ENCODE peak calls at places on chromosome 19, in five cellular contexts. F is H9, B is heart right ventricle, V is lung microvascular endothelial cell, L is left kidney. A is an unnamed sample.

GRCh38 chr19:6952956-6953355 is 65.6 kb downstream of the ADGRE1 start:
- DNase-seq in F (no peak), B (no peak), V (no peak), L (no peak), A (no peak)

GRCh38 chr19:41872384-41872774 is 4.7 kb upstream of the CD79A start:
- DNase-seq in F (no peak), B (no peak), V (no peak), L (no peak), A (no peak)

GRCh38 chr19:2477732-2478191 is 1.8 kb downstream of the GADD45B start:
- DNase-seq in F (no peak), B (no peak), V (no peak), L (no peak), A (no peak)

GRCh38 chr19:55115446-55116065 is 1.9 kb downstream of the PPP1R12C start:
- DNase-seq in F (no peak), B (no peak), V (no peak), L (no peak), A (peak; percentile 66)

GRCh38 chr19:1651061-1651547 is 1.3 kb downstream of the TCF3 start:
- DNase-seq in F (no peak), B (no peak), V (peak; percentile 52), L (peak; percentile 78), A (peak; percentile 58)

GRCh38 chr19:55137915-55138314 is 11.1 kb downstream of the TNNT1 start:
- DNase-seq in F (no peak), B (no peak), V (no peak), L (no peak), A (no peak)

GRCh38 chr19:21593934-21594844 is 88.8 kb downstream of the ZNF429 start:
- DNase-seq in F (no peak), B (no peak), V (no peak), L (no peak), A (no peak)

GRCh38 chr19:13923194-13923987 is 14.8 kb downstream of the PODNL1 start:
- DNase-seq in F (no peak), B (no peak), V (no peak), L (no peak), A (no peak)

GRCh38 chr19:33603377-33603776 is 18.4 kb upstream of the CHST8 start:
- DNase-seq in F (no peak), B (no peak), V (no peak), L (no peak), A (no peak)

GRCh38 chr19:44570984-44571684 is 41.7 kb upstream of the CEACAM20 start:
- DNase-seq in F (peak; percentile 77), B (no peak), V (peak; percentile 84), L (peak; percentile 93), A (peak; percentile 87)

GRCh38 chr19:18422530-18423191 is 3.5 kb downstream of the SSBP4 start:
- DNase-seq in F (no peak), B (no peak), V (no peak), L (no peak), A (no peak)